ENCODE peak calls at places on chromosome 22, in nine cellular contexts. I is stimulated activated CD8-positive, alpha-beta memory T cell treated with anti-CD3 and anti-CD28 coated beads, Interleukin-4, amount 100 ng/mL, for 1 hour; C is stimulated activated naive CD4-positive, alpha-beta T cell; A is stimulated activated CD4-positive, alpha-beta T cell treated with anti-CD3 and anti-CD28 coated beads, Interleukin-4, amount 100 ng/mL, for 1 hour; N is activated T-cell treated with anti-CD3 and anti-CD28 coated beads for 48 hours; K is lung; X is stimulated activated effector memory CD8-positive, alpha-beta T cell treated with anti-CD3 and anti-CD28 coated beads, Interleukin-12 subunit alpha, Interleukin-12 subunit beta, amount 100 ng/mL, for 72 hours; E is NCI-H1092; L is mesenchymal stem cell. Q is an unnamed sample.

GRCh38 chr22:24430431-24431308 is 3.3 kb downstream of the ADORA2A start:
- DNase-seq in I (no peak), C (no peak), A (no peak), N (no peak), K (no peak), X (no peak), E (peak), L (no peak), Q (no peak)

GRCh38 chr22:19996694-19997384 is 19.8 kb downstream of the ARVCF start:
- DNase-seq in I (no peak), C (no peak), A (no peak), N (no peak), K (no peak), X (no peak), E (no peak), L (no peak), Q (no peak)

GRCh38 chr22:38870312-38870741 is 1.7 kb downstream of the CBX6 start:
- DNase-seq in I (peak), C (peak), A (peak), N (peak), K (peak), X (peak), E (peak), L (peak), Q (peak)

GRCh38 chr22:25774575-25775026 is 32.6 kb downstream of the MYO18B start:
- DNase-seq in I (no peak), C (no peak), A (no peak), N (no peak), K (no peak), X (no peak), E (no peak), L (no peak), Q (no peak)

GRCh38 chr22:32475428-32476010 is 908 bp downstream of the FBXO7 start:
- DNase-seq in I (no peak), C (peak), A (peak), N (no peak), K (peak), X (no peak), E (no peak), L (no peak), Q (no peak)

GRCh38 chr22:45208993-45209838 is 31.5 kb downstream of the KIAA0930 start:
- DNase-seq in I (no peak), C (peak), A (peak), N (peak), K (no peak), X (peak), E (no peak), L (peak), Q (peak)

GRCh38 chr22:21016644-21017420 is 1.9 kb downstream of the P2RX6 start:
- DNase-seq in I (no peak), C (no peak), A (no peak), N (no peak), K (no peak), X (no peak), E (no peak), L (no peak), Q (no peak)

GRCh38 chr22:20647586-20648305 is 126.2 kb upstream of the SERPIND1 start:
- DNase-seq in I (no peak), C (no peak), A (no peak), N (no peak), K (no peak), X (no peak), E (no peak), L (no peak), Q (no peak)

GRCh38 chr22:38614331-38615122 is 41.7 kb downstream of the FAM227A start:
- DNase-seq in I (no peak), C (no peak), A (no peak), N (no peak), K (no peak), X (no peak), E (no peak), L (peak), Q (no peak)

GRCh38 chr22:31561238-31561887 is 65.0 kb downstream of the SFI1 start:
- DNase-seq in I (no peak), C (peak), A (peak), N (peak), K (peak), X (peak), E (peak), L (peak), Q (peak)

GRCh38 chr22:35191412-35191811 is 65.9 kb upstream of the HMGXB4 start:
- DNase-seq in I (no peak), C (no peak), A (no peak), N (no peak), K (no peak), X (no peak), E (no peak), L (peak), Q (peak)

GRCh38 chr22:19289475-19290161 is 1.9 kb downstream of the CLTCL1 start:
- DNase-seq in I (no peak), C (no peak), A (no peak), N (peak), K (no peak), X (no peak), E (no peak), L (peak), Q (no peak)

GRCh38 chr22:32175751-32176644 is 16.9 kb upstream of the C22orf42 start:
- DNase-seq in I (no peak), C (no peak), A (peak), N (peak), K (no peak), X (no peak), E (no peak), L (no peak), Q (no peak)

GRCh38 chr22:27732841-27733240 is 68.7 kb downstream of the MN1 start:
- DNase-seq in I (no peak), C (no peak), A (no peak), N (no peak), K (no peak), X (no peak), E (no peak), L (no peak), Q (no peak)

GRCh38 chr22:37340331-37341262 is 58.3 kb downstream of the CYTH4 start:
- DNase-seq in I (no peak), C (no peak), A (no peak), N (no peak), K (no peak), X (no peak), E (no peak), L (no peak), Q (no peak)